ENCODE peak calls at places on chromosome 13, in six cellular contexts. D is psoas muscle; U is CD8-positive, alpha-beta T cell; C is fibroblast of lung; W is cardiac muscle cell; M is ascending aorta. N is an unnamed sample.
A peak's percentile ranks its signal among the peaks of the same experiment; 100 is the strongest.

GRCh38 chr13:96238241-96238640 is 148.3 kb downstream of the HS6ST3 start:
- DNase-seq in D (no peak), U (no peak), C (no peak), W (no peak), M (no peak), N (no peak)

GRCh38 chr13:36275190-36276002 is 22.2 kb downstream of the CCDC169 start:
- DNase-seq in D (no peak), U (no peak), C (peak; percentile 84), W (peak; percentile 88), M (no peak), N (no peak)

GRCh38 chr13:43755844-43756243 is 30.9 kb downstream of the ENOX1 start:
- DNase-seq in D (no peak), U (no peak), C (no peak), W (no peak), M (no peak), N (no peak)

GRCh38 chr13:23741879-23742510 is 147.2 kb downstream of the MIPEP start:
- DNase-seq in D (no peak), U (no peak), C (no peak), W (no peak), M (no peak), N (no peak)

GRCh38 chr13:43725460-43725859 is 61.3 kb downstream of the ENOX1 start:
- DNase-seq in D (no peak), U (no peak), C (no peak), W (no peak), M (no peak), N (no peak)

GRCh38 chr13:42740753-42741152 is 40.6 kb upstream of the FAM216B start:
- DNase-seq in D (peak; percentile 39), U (no peak), C (no peak), W (peak; percentile 57), M (no peak), N (no peak)

GRCh38 chr13:44921931-44922758 is 67.1 kb downstream of the NUFIP1 start:
- DNase-seq in D (peak; percentile 42), U (no peak), C (peak; percentile 99), W (peak; percentile 95), M (peak; percentile 92), N (peak; percentile 75)

GRCh38 chr13:94186470-94186869 is 293.0 kb downstream of the DCT start:
- DNase-seq in D (no peak), U (no peak), C (no peak), W (no peak), M (no peak), N (no peak)

GRCh38 chr13:27770809-27771208 is 21.5 kb upstream of the GSX1 start:
- DNase-seq in D (no peak), U (no peak), C (no peak), W (peak; percentile 33), M (no peak), N (no peak)

GRCh38 chr13:102090532-102090931 is 311.3 kb downstream of the FGF14 start:
- DNase-seq in D (no peak), U (no peak), C (no peak), W (no peak), M (no peak), N (no peak)

GRCh38 chr13:20142019-20142926 is 18.6 kb downstream of the GJA3 start:
- DNase-seq in D (no peak), U (no peak), C (no peak), W (no peak), M (no peak), N (no peak)

GRCh38 chr13:51637852-51638496 is 53.7 kb downstream of the WDFY2 start:
- DNase-seq in D (no peak), U (no peak), C (no peak), W (no peak), M (no peak), N (no peak)

GRCh38 chr13:79806821-79807220 is 325.9 kb downstream of the NDFIP2 start:
- DNase-seq in D (no peak), U (no peak), C (no peak), W (no peak), M (no peak), N (no peak)

GRCh38 chr13:23842406-23842805 is 46.8 kb downstream of the MIPEP start:
- DNase-seq in D (no peak), U (no peak), C (no peak), W (no peak), M (no peak), N (no peak)

GRCh38 chr13:71751074-71751473 is 115.9 kb downstream of the DACH1 start:
- DNase-seq in D (no peak), U (no peak), C (no peak), W (no peak), M (no peak), N (no peak)

GRCh38 chr13:46531953-46532352 is 21.0 kb upstream of the LRCH1 start:
- DNase-seq in D (no peak), U (no peak), C (no peak), W (no peak), M (no peak), N (no peak)

GRCh38 chr13:70191034-70191433 is 82.8 kb upstream of the KLHL1 start:
- DNase-seq in D (no peak), U (no peak), C (no peak), W (no peak), M (no peak), N (no peak)

GRCh38 chr13:34164585-34164984 is 346.6 kb downstream of the RFC3 start:
- DNase-seq in D (no peak), U (no peak), C (peak; percentile 89), W (no peak), M (no peak), N (no peak)

GRCh38 chr13:86002921-86003488 is 203.8 kb upstream of the SLITRK6 start:
- DNase-seq in D (no peak), U (no peak), C (no peak), W (no peak), M (no peak), N (no peak)

DNA sequence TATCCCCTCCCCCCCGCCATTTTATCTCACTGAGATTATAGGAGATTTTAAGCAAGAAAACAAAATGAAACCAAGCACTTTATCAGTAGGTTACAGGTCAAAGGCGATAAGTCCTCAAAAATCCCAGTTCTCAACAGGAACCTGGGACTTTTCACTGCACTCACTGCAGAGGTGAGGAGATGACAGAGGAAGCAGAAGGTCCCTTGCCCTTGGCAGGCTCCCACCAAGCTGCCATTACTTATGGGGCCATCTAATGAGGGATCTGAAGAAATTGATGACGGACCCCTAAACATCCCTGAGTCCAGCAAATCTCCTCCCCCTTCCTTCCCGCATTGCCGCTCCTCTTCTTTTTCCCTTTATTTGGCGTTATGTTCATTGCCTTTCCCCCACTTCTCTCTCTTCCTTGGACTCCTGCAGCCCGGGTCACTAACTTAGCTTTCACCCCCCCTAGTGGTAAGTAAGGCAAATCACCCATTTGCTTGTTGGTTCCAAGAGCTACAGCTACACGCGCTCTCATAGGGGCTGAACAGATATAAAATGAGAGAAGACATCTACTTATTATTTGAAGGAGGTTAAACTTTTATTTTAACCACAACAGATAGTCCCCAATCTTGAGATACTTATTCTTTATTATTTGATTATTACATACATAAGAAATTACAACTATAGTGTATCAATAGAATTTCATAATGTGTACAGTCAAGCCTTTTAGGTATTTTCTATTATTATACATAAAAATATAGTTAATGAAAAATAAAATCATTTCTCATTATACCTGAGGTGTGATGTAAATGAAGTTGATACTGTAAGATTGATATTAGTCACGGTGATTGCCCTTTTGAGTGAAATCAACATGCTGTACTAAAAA is 52.0 kb upstream of the ARGLU1 start:
- DNase-seq in D (no peak), U (peak; percentile 19), C (peak; percentile 61), W (peak; percentile 84), M (no peak), N (peak; percentile 23)
- H3K27ac ChIP-seq in D (no peak overlapping the region), U (no peak overlapping the region), C (no peak overlapping the region), W (no peak overlapping the region), M (no peak overlapping the region), N (no peak overlapping the region)

DNA sequence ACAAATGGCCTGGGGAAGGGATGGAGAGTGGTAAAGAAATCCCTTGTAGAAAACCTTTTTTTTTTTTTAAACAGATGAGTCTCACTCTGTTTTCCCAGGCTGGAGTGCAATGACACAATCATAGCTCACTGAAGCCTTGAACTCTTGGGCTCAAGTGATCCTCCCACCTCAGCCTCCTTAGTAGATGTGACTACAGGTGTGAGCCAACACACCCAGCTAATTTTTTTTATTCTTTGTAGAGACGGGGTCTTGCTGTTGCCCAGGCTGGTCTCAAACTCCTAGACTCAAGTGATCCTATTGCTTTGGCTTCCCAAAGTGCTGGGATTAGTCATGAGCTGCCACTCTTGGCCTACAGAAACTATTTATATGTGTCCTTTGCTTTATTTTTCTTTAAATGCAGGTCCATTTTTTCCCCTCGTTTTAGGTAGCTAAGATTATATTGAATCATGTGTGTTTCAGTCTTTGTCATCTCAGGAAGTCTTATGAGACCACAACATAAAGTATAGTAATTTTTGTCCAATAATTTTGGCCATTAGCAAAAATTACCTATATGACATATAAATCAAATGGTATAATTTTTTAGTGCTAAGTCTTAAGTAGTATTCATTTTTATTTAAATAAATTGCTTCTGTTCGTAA is 10.5 kb downstream of the LPAR6 start:
- DNase-seq in D (no peak), U (no peak), C (no peak), W (no peak), M (no peak), N (no peak)
- H3K4me1 ChIP-seq in D (peaks cover 5% of the 10 kb centered on the region), U (peaks cover 33% of the 10 kb centered on the region), C (peaks cover 13% of the 10 kb centered on the region), W (no peaks in the 10 kb centered on the region), M (peaks cover 40% of the 10 kb centered on the region), N (peaks cover 4% of the 10 kb centered on the region)

DNA sequence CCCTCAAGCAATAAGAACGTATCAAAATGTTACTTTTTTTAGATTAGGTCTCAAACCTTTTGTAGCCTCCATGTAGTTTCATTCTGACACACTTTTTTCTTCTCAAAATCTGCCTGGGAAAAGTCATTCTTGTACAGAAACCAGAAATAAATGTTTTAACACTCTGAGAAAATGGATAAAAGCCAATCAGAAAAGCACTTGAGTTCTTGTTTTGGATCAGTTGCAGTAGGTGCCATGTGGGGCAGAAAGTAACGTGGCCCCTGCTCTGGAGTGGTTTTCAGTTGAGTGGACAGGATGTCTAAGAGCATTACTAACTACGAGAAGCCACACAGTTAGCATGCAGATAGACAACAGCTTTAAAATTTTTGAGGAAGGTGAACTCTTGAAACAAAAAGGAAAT is 19.1 kb downstream of the GPR183 start:
- DNase-seq in D (no peak), U (no peak), C (peak; percentile 44), W (no peak), M (no peak), N (no peak)
- H3K27ac ChIP-seq in D (no peak overlapping the region), U (no peak overlapping the region), C (no peak overlapping the region), W (no peak overlapping the region), M (peak overlapping the region; percentile 22), N (no peak overlapping the region)

GRCh38 chr13:110129539-110130186 is 177.3 kb downstream of the COL4A1 start:
- DNase-seq in D (no peak), U (no peak), C (no peak), W (no peak), M (no peak), N (no peak)

GRCh38 chr13:110129076-110129475 is 177.9 kb downstream of the COL4A1 start:
- DNase-seq in D (no peak), U (no peak), C (no peak), W (no peak), M (no peak), N (no peak)

GRCh38 chr13:110131424-110131823 is 175.5 kb downstream of the COL4A1 start:
- DNase-seq in D (no peak), U (no peak), C (no peak), W (no peak), M (no peak), N (no peak)

GRCh38 chr13:110128546-110128945 is 178.4 kb downstream of the COL4A1 start:
- DNase-seq in D (no peak), U (no peak), C (peak; percentile 65), W (no peak), M (no peak), N (no peak)

DNA sequence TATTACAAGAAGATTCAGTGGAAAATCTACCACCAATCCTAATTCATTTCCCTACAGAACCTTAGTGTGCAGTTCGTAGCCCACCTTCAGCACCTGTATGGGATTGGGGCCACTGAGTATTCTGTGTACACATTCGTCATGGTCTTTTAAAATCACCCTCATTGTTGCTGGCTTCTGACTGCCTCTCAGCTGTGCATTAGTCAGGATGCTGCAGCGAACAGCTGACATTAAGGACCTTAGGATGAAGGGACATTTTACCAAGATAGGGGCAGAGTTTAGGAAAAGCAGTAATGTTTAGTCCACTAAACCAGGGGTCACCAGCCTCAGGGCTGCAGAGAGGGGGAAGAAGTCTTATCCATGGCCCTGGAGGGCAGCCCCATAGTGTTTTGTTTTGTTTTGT is 176.5 kb downstream of the COL4A1 start:
- DNase-seq in D (no peak), U (no peak), C (no peak), W (no peak), M (no peak), N (no peak)
- H3K4me1 ChIP-seq in D (peaks cover 21% of the 10 kb centered on the region), U (no peaks in the 10 kb centered on the region), C (peaks cover 15% of the 10 kb centered on the region), W (peaks cover 29% of the 10 kb centered on the region), M (peaks cover 17% of the 10 kb centered on the region), N (peaks cover 19% of the 10 kb centered on the region)

N was measured in tibial nerve.